ENCODE peak calls at places on chromosomes 2 and 18, in nine cellular contexts. One of them, this sample, is unnamed.

GRCh38 chr2:55587-56448 is 9.5 kb upstream of the FAM110C start:
- DNase-seq in SK-N-SH: no peak
- DNase-seq in GM12864: no peak
- DNase-seq in HFFc6: no peak
- DNase-seq in bronchial epithelial cell: no peak
- DNase-seq in heart left ventricle: no peak
- DNase-seq in lung: no peak
- DNase-seq in GM23338: no peak
- DNase-seq in thyroid gland: no peak
- DNase-seq in this sample: no peak

GRCh38 chr2:72581560-72582181 is 244.2 kb downstream of the EXOC6B start:
- DNase-seq in HFFc6: no peak
- DNase-seq in SK-N-SH: no peak
- DNase-seq in heart left ventricle: no peak
- DNase-seq in GM12864: no peak
- DNase-seq in GM23338: peak
- DNase-seq in thyroid gland: no peak
- DNase-seq in lung: no peak
- DNase-seq in bronchial epithelial cell: no peak
- DNase-seq in this sample: no peak

GRCh38 chr2:154452906-154453493 is 245.5 kb upstream of the KCNJ3 start:
- DNase-seq in SK-N-SH: no peak
- DNase-seq in heart left ventricle: no peak
- DNase-seq in bronchial epithelial cell: peak
- DNase-seq in HFFc6: no peak
- DNase-seq in GM12864: no peak
- DNase-seq in GM23338: peak
- DNase-seq in lung: no peak
- DNase-seq in thyroid gland: no peak
- DNase-seq in this sample: no peak

GRCh38 chr2:226327830-226328229 is 471.8 kb downstream of the IRS1 start:
- DNase-seq in bronchial epithelial cell: peak
- DNase-seq in GM23338: no peak
- DNase-seq in GM12864: no peak
- DNase-seq in lung: no peak
- DNase-seq in HFFc6: no peak
- DNase-seq in thyroid gland: no peak
- DNase-seq in SK-N-SH: no peak
- DNase-seq in heart left ventricle: no peak
- DNase-seq in this sample: no peak

GRCh38 chr2:9815844-9816279 is 27.4 kb upstream of the TAF1B start:
- DNase-seq in thyroid gland: no peak
- DNase-seq in GM23338: no peak
- DNase-seq in bronchial epithelial cell: no peak
- DNase-seq in heart left ventricle: no peak
- DNase-seq in lung: no peak
- DNase-seq in SK-N-SH: no peak
- DNase-seq in HFFc6: no peak
- DNase-seq in GM12864: no peak
- DNase-seq in this sample: no peak

GRCh38 chr18:46468431-46469180 is 188.4 kb downstream of the LOXHD1 start:
- DNase-seq in GM12864: no peak
- DNase-seq in bronchial epithelial cell: peak
- DNase-seq in heart left ventricle: no peak
- DNase-seq in SK-N-SH: no peak
- DNase-seq in thyroid gland: no peak
- DNase-seq in lung: no peak
- DNase-seq in HFFc6: no peak
- DNase-seq in GM23338: no peak
- DNase-seq in this sample: no peak

GRCh38 chr2:56757884-56758545 is 574.2 kb downstream of the CCDC85A start:
- DNase-seq in SK-N-SH: no peak
- DNase-seq in lung: no peak
- DNase-seq in HFFc6: no peak
- DNase-seq in thyroid gland: no peak
- DNase-seq in GM23338: no peak
- DNase-seq in GM12864: no peak
- DNase-seq in bronchial epithelial cell: no peak
- DNase-seq in heart left ventricle: no peak
- DNase-seq in this sample: no peak

GRCh38 chr2:16608661-16609643 is 56.7 kb downstream of the CYRIA start:
- DNase-seq in GM23338: peak
- DNase-seq in lung: peak
- DNase-seq in bronchial epithelial cell: peak
- DNase-seq in HFFc6: peak
- DNase-seq in GM12864: peak
- DNase-seq in SK-N-SH: peak
- DNase-seq in heart left ventricle: peak
- DNase-seq in thyroid gland: peak
- DNase-seq in this sample: peak

GRCh38 chr18:33128581-33128980 is 311.9 kb downstream of the CCDC178 start:
- DNase-seq in GM12864: no peak
- DNase-seq in SK-N-SH: no peak
- DNase-seq in lung: no peak
- DNase-seq in HFFc6: no peak
- DNase-seq in GM23338: no peak
- DNase-seq in heart left ventricle: no peak
- DNase-seq in thyroid gland: no peak
- DNase-seq in bronchial epithelial cell: peak
- DNase-seq in this sample: no peak

GRCh38 chr18:111292-112014 is 46.9 kb upstream of the USP14 start:
- DNase-seq in GM12864: no peak
- DNase-seq in lung: peak
- DNase-seq in HFFc6: no peak
- DNase-seq in GM23338: peak
- DNase-seq in bronchial epithelial cell: peak
- DNase-seq in SK-N-SH: peak
- DNase-seq in thyroid gland: peak
- DNase-seq in heart left ventricle: peak
- DNase-seq in this sample: no peak

GRCh38 chr2:97974471-97974870 is 21.3 kb downstream of the TMEM131 start:
- DNase-seq in GM12864: no peak
- DNase-seq in SK-N-SH: no peak
- DNase-seq in thyroid gland: no peak
- DNase-seq in GM23338: no peak
- DNase-seq in bronchial epithelial cell: no peak
- DNase-seq in lung: no peak
- DNase-seq in heart left ventricle: no peak
- DNase-seq in HFFc6: no peak
- DNase-seq in this sample: no peak

GRCh38 chr18:23703057-23703986 is 14.1 kb downstream of the LAMA3 start:
- DNase-seq in lung: no peak
- DNase-seq in heart left ventricle: no peak
- DNase-seq in HFFc6: peak
- DNase-seq in bronchial epithelial cell: peak
- DNase-seq in GM23338: peak
- DNase-seq in thyroid gland: no peak
- DNase-seq in SK-N-SH: peak
- DNase-seq in GM12864: no peak
- DNase-seq in this sample: peak

GRCh38 chr18:50044402-50044801 is 150.5 kb downstream of the MYO5B start:
- DNase-seq in bronchial epithelial cell: no peak
- DNase-seq in thyroid gland: no peak
- DNase-seq in HFFc6: no peak
- DNase-seq in SK-N-SH: peak
- DNase-seq in heart left ventricle: no peak
- DNase-seq in GM12864: no peak
- DNase-seq in GM23338: peak
- DNase-seq in lung: no peak
- DNase-seq in this sample: no peak

GRCh38 chr2:42101641-42102605 is 54.1 kb downstream of the PKDCC start:
- DNase-seq in SK-N-SH: no peak
- DNase-seq in HFFc6: peak
- DNase-seq in bronchial epithelial cell: peak
- DNase-seq in lung: peak
- DNase-seq in heart left ventricle: peak
- DNase-seq in GM23338: peak
- DNase-seq in GM12864: peak
- DNase-seq in thyroid gland: peak
- DNase-seq in this sample: peak

GRCh38 chr18:22191346-22191710 is 21.9 kb downstream of the GATA6 start:
- DNase-seq in bronchial epithelial cell: no peak
- DNase-seq in GM12864: no peak
- DNase-seq in SK-N-SH: no peak
- DNase-seq in HFFc6: no peak
- DNase-seq in heart left ventricle: no peak
- DNase-seq in lung: no peak
- DNase-seq in GM23338: no peak
- DNase-seq in thyroid gland: no peak
- DNase-seq in this sample: no peak

GRCh38 chr18:47800192-47800591 is 130.3 kb downstream of the SMAD2 start:
- DNase-seq in bronchial epithelial cell: no peak
- DNase-seq in HFFc6: no peak
- DNase-seq in thyroid gland: no peak
- DNase-seq in SK-N-SH: peak
- DNase-seq in heart left ventricle: no peak
- DNase-seq in GM12864: no peak
- DNase-seq in lung: no peak
- DNase-seq in GM23338: no peak
- DNase-seq in this sample: no peak

GRCh38 chr2:177817300-177817699 is 255.3 kb downstream of the PDE11A start:
- DNase-seq in HFFc6: no peak
- DNase-seq in GM23338: no peak
- DNase-seq in SK-N-SH: no peak
- DNase-seq in lung: no peak
- DNase-seq in thyroid gland: peak
- DNase-seq in bronchial epithelial cell: no peak
- DNase-seq in GM12864: no peak
- DNase-seq in heart left ventricle: no peak
- DNase-seq in this sample: no peak

GRCh38 chr2:86375623-86376022 is 38.2 kb upstream of the REEP1 start:
- DNase-seq in SK-N-SH: no peak
- DNase-seq in GM23338: no peak
- DNase-seq in GM12864: no peak
- DNase-seq in thyroid gland: no peak
- DNase-seq in HFFc6: no peak
- DNase-seq in bronchial epithelial cell: no peak
- DNase-seq in heart left ventricle: no peak
- DNase-seq in lung: no peak
- DNase-seq in this sample: no peak

GRCh38 chr2:217901826-217902225 is 101.0 kb downstream of the TNS1 start:
- DNase-seq in bronchial epithelial cell: peak
- DNase-seq in GM23338: no peak
- DNase-seq in GM12864: no peak
- DNase-seq in lung: no peak
- DNase-seq in heart left ventricle: no peak
- DNase-seq in SK-N-SH: no peak
- DNase-seq in thyroid gland: peak
- DNase-seq in HFFc6: peak
- DNase-seq in this sample: no peak
- TF ChIP-seq CTCF in bronchial epithelial cell: no peak
- TF ChIP-seq CTCF in GM23338: no peak
- TF ChIP-seq CTCF in GM12864: no peak
- TF ChIP-seq CTCF in lung: no peak
- TF ChIP-seq CTCF in heart left ventricle: no peak
- TF ChIP-seq CTCF in SK-N-SH: no peak
- TF ChIP-seq CTCF in thyroid gland: no peak
- TF ChIP-seq CTCF in HFFc6: no peak
- TF ChIP-seq CTCF in this sample: no peak

GRCh38 chr2:159172403-159172802 is 114.1 kb downstream of the WDSUB1 start:
- DNase-seq in bronchial epithelial cell: no peak
- DNase-seq in heart left ventricle: no peak
- DNase-seq in thyroid gland: no peak
- DNase-seq in GM23338: no peak
- DNase-seq in SK-N-SH: no peak
- DNase-seq in lung: no peak
- DNase-seq in GM12864: no peak
- DNase-seq in HFFc6: no peak
- DNase-seq in this sample: no peak

GRCh38 chr2:159165065-159165464 is 121.4 kb downstream of the WDSUB1 start:
- DNase-seq in HFFc6: no peak
- DNase-seq in lung: no peak
- DNase-seq in SK-N-SH: no peak
- DNase-seq in bronchial epithelial cell: no peak
- DNase-seq in thyroid gland: no peak
- DNase-seq in heart left ventricle: no peak
- DNase-seq in GM12864: no peak
- DNase-seq in GM23338: no peak
- DNase-seq in this sample: no peak

GRCh38 chr2:159169187-159169586 is 117.3 kb downstream of the WDSUB1 start:
- DNase-seq in GM12864: no peak
- DNase-seq in thyroid gland: no peak
- DNase-seq in HFFc6: no peak
- DNase-seq in lung: no peak
- DNase-seq in SK-N-SH: no peak
- DNase-seq in GM23338: no peak
- DNase-seq in bronchial epithelial cell: no peak
- DNase-seq in heart left ventricle: no peak
- DNase-seq in this sample: no peak

GRCh38 chr2:159164457-159164894 is 122.0 kb downstream of the WDSUB1 start:
- DNase-seq in HFFc6: no peak
- DNase-seq in bronchial epithelial cell: no peak
- DNase-seq in lung: no peak
- DNase-seq in thyroid gland: no peak
- DNase-seq in heart left ventricle: peak
- DNase-seq in GM23338: no peak
- DNase-seq in SK-N-SH: no peak
- DNase-seq in GM12864: no peak
- DNase-seq in this sample: no peak

GRCh38 chr2:159168707-159169106 is 117.8 kb downstream of the WDSUB1 start:
- DNase-seq in heart left ventricle: no peak
- DNase-seq in lung: no peak
- DNase-seq in bronchial epithelial cell: no peak
- DNase-seq in thyroid gland: no peak
- DNase-seq in SK-N-SH: no peak
- DNase-seq in GM12864: no peak
- DNase-seq in GM23338: peak
- DNase-seq in HFFc6: peak
- DNase-seq in this sample: no peak
- TF ChIP-seq CTCF in heart left ventricle: no peak
- TF ChIP-seq CTCF in lung: no peak
- TF ChIP-seq CTCF in bronchial epithelial cell: peak
- TF ChIP-seq CTCF in thyroid gland: peak
- TF ChIP-seq CTCF in SK-N-SH: peak
- TF ChIP-seq CTCF in GM12864: no peak
- TF ChIP-seq CTCF in GM23338: peak
- TF ChIP-seq CTCF in HFFc6: peak
- TF ChIP-seq CTCF in this sample: no peak

GRCh38 chr2:105789745-105790466 is 45.2 kb downstream of the NCK2 start:
- DNase-seq in HFFc6: peak
- DNase-seq in GM23338: no peak
- DNase-seq in SK-N-SH: no peak
- DNase-seq in thyroid gland: no peak
- DNase-seq in lung: no peak
- DNase-seq in heart left ventricle: peak
- DNase-seq in bronchial epithelial cell: peak
- DNase-seq in GM12864: no peak
- DNase-seq in this sample: no peak
- TF ChIP-seq CTCF in HFFc6: peak
- TF ChIP-seq CTCF in GM23338: peak
- TF ChIP-seq CTCF in SK-N-SH: peak
- TF ChIP-seq CTCF in thyroid gland: no peak
- TF ChIP-seq CTCF in lung: no peak
- TF ChIP-seq CTCF in heart left ventricle: no peak
- TF ChIP-seq CTCF in bronchial epithelial cell: no peak
- TF ChIP-seq CTCF in GM12864: peak
- TF ChIP-seq CTCF in this sample: peak

DNA sequence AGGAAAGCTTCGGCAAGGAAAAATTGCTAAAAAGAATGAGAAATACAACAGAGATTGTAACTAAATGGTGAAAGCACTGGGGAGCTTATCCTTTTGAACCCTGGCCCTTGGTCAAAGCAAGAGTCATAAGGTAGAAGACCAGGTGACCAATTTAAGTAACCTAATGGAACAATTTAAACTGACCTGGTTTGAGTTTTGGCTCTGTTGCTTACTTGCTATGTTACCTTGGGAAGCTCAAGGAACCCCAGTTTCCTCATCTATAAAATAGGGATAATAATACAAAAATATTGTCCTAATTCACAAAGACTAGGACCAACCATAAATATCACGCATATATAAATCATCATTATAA is 48.6 kb downstream of the NHEJ1 start:
- DNase-seq in HFFc6: no peak
- DNase-seq in bronchial epithelial cell: no peak
- DNase-seq in thyroid gland: no peak
- DNase-seq in GM12864: no peak
- DNase-seq in lung: no peak
- DNase-seq in heart left ventricle: no peak
- DNase-seq in SK-N-SH: no peak
- DNase-seq in GM23338: no peak
- DNase-seq in this sample: no peak
- TF ChIP-seq CTCF in HFFc6: no peak
- TF ChIP-seq CTCF in bronchial epithelial cell: no peak
- TF ChIP-seq CTCF in thyroid gland: no peak
- TF ChIP-seq CTCF in GM12864: no peak
- TF ChIP-seq CTCF in lung: no peak
- TF ChIP-seq CTCF in heart left ventricle: no peak
- TF ChIP-seq CTCF in SK-N-SH: no peak
- TF ChIP-seq CTCF in GM23338: no peak
- TF ChIP-seq CTCF in this sample: no peak